ENCODE peak calls at places on chromosome 6, in seven cellular contexts. Z, L, N, E, D, X and M are unnamed samples.
A peak's percentile ranks its signal among the peaks of the same experiment; 100 is the strongest.

GRCh38 chr6:152207915-152208714 is 400.6 kb downstream of the ESR1 start:
- DNase-seq in Z (no peak), N (no peak), X (no peak), E (no peak), L (no peak), D (no peak), M (no peak)

GRCh38 chr6:90253631-90254030 is 43.0 kb downstream of the BACH2 start:
- DNase-seq in D (no peak), Z (no peak), L (no peak), X (no peak), N (no peak), E (no peak), M (no peak)

GRCh38 chr6:158398252-158399024 is 86.2 kb downstream of the TULP4 start:
- DNase-seq in E (no peak), Z (no peak), L (no peak), D (no peak), N (no peak), X (no peak), M (no peak)

GRCh38 chr6:111427341-111428116 is 55.5 kb downstream of the REV3L start:
- DNase-seq in Z (no peak), D (peak; percentile 90), L (no peak), E (no peak), X (no peak), N (no peak), M (no peak)

GRCh38 chr6:28910901-28911680 is 12.7 kb downstream of the TRIM27 start:
- DNase-seq in L (no peak), Z (no peak), D (peak; percentile 45), E (no peak), N (no peak), X (no peak), M (no peak)

GRCh38 chr6:6885521-6886088 is 222.2 kb upstream of the RREB1 start:
- DNase-seq in L (no peak), Z (no peak), E (peak; percentile 73), X (no peak), D (no peak), N (no peak), M (peak; percentile 28)

GRCh38 chr6:140581601-140582000 is 1207.2 kb upstream of the CITED2 start:
- DNase-seq in N (no peak), Z (no peak), L (no peak), X (no peak), E (no peak), D (no peak), M (no peak)

GRCh38 chr6:158457616-158458278 is 102.1 kb upstream of the TMEM181 start:
- DNase-seq in E (no peak), X (no peak), D (no peak), N (no peak), Z (no peak), L (no peak), M (no peak)

GRCh38 chr6:10210052-10210451 is 204.8 kb downstream of the TFAP2A start:
- DNase-seq in L (no peak), E (no peak), Z (no peak), X (no peak), N (no peak), D (no peak), M (no peak)

GRCh38 chr6:30686908-30687658 is 638 bp upstream of the PPP1R18 start:
- DNase-seq in Z (no peak), D (peak; percentile 93), X (peak; percentile 99), N (peak; percentile 84), L (peak; percentile 68), E (peak; percentile 98), M (peak; percentile 90)

GRCh38 chr6:134805163-134805562 is 144.7 kb downstream of the ALDH8A1 start:
- DNase-seq in Z (no peak), E (no peak), L (no peak), D (no peak), X (no peak), N (no peak), M (no peak)

GRCh38 chr6:89298680-89299450 is 16.2 kb downstream of the GABRR2 start:
- DNase-seq in E (no peak), X (no peak), N (no peak), Z (peak; percentile 58), D (peak; percentile 26), L (no peak), M (no peak)

GRCh38 chr6:161228911-161229591 is 44.8 kb downstream of the AGPAT4 start:
- DNase-seq in Z (no peak), N (no peak), L (no peak), X (no peak), E (no peak), D (peak; percentile 87), M (no peak)

GRCh38 chr6:41546475-41546865 is 289 bp downstream of the FOXP4 start:
- DNase-seq in L (no peak), N (peak; percentile 62), E (no peak), Z (no peak), X (no peak), D (no peak), M (peak; percentile 74)

GRCh38 chr6:169169375-169169774 is 84.3 kb downstream of the THBS2 start:
- DNase-seq in L (no peak), E (peak; percentile 62), D (no peak), X (peak; percentile 88), N (no peak), Z (peak; percentile 28), M (no peak)

GRCh38 chr6:114785235-114786127 is 442.7 kb upstream of the HS3ST5 start:
- DNase-seq in D (no peak), E (no peak), L (no peak), N (no peak), X (no peak), Z (no peak), M (no peak)

GRCh38 chr6:89585156-89585555 is 53.4 kb downstream of the LYRM2 start:
- DNase-seq in E (no peak), X (no peak), N (no peak), Z (no peak), D (no peak), L (no peak), M (no peak)

GRCh38 chr6:82385961-82386360 is 22.3 kb downstream of the TPBG start:
- DNase-seq in X (no peak), N (no peak), E (no peak), L (no peak), D (no peak), Z (no peak), M (no peak)

GRCh38 chr6:160331753-160332152 is 16.4 kb upstream of the SLC22A3 start:
- DNase-seq in L (no peak), X (no peak), Z (no peak), E (no peak), D (no peak), N (no peak), M (no peak)

GRCh38 chr6:152748843-152749242 is 1.8 kb upstream of the VIP start:
- DNase-seq in D (peak; percentile 47), E (no peak), L (no peak), X (no peak), Z (no peak), N (peak; percentile 44), M (no peak)

GRCh38 chr6:123777554-123777953 is 26.1 kb upstream of the NKAIN2 start:
- DNase-seq in E (no peak), X (no peak), L (no peak), N (no peak), Z (no peak), D (peak; percentile 46), M (no peak)

GRCh38 chr6:38554700-38555413 is 84.9 kb downstream of the BTBD9 start:
- DNase-seq in Z (no peak), E (no peak), L (no peak), D (no peak), N (peak; percentile 11), X (no peak), M (no peak)

GRCh38 chr6:31578058-31578457 is 2.7 kb downstream of the TNF start:
- DNase-seq in E (no peak), X (no peak), D (no peak), L (no peak), N (no peak), Z (no peak), M (no peak)

DNA sequence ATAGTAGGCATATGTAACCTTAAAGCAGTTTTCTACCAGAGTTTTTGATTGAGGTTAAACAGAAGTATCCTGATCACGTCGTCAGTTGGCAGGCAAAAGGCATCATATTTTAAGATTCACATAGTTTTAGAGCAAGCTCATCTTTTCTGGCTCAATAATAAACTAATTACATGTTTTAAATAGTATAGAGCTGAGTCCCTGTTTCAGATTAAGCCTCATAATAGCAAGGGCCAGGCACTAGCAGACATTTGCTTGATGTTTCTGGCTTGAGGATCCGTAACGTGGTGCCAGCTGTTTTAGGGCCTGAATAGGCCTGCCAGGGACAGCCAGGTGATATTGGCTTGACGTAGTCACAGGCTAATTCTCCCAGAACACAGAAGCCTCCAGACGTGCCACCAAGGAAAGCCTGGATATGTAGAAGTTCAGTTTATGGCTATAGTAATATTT is 91.1 kb downstream of the FOXO3 start:
- DNase-seq in D (no peak), X (no peak), N (no peak), L (no peak), E (peak; percentile 85), Z (no peak), M (no peak)
- TF ChIP-seq POLR2AphosphoS5 in D (no peak), X (no peak), N (no peak), L (no peak), E (peak; percentile 81), Z (no peak), M (peak; percentile 58)

GRCh38 chr6:116255246-116255800 is 1.4 kb upstream of the TSPYL4 start:
- DNase-seq in L (no peak), D (peak; percentile 61), E (no peak), X (no peak), Z (no peak), N (no peak), M (no peak)
- TF ChIP-seq POLR2AphosphoS5 in L (no peak), D (no peak), E (no peak), X (no peak), Z (no peak), N (no peak), M (no peak)

GRCh38 chr6:43972915-43973304 is 154.3 kb downstream of the MRPL14 start:
- DNase-seq in D (peak; percentile 72), Z (no peak), N (no peak), L (no peak), X (no peak), E (peak; percentile 91), M (peak; percentile 58)
- TF ChIP-seq POLR2AphosphoS5 in D (no peak), Z (no peak), N (no peak), L (no peak), X (peak; percentile 25), E (peak; percentile 49), M (no peak)

GRCh38 chr6:133170602-133171001 is 70.6 kb upstream of the EYA4 start:
- DNase-seq in X (no peak), L (no peak), N (no peak), Z (no peak), D (no peak), E (no peak), M (no peak)
- TF ChIP-seq POLR2AphosphoS5 in X (no peak), L (no peak), N (no peak), Z (no peak), D (no peak), E (no peak), M (no peak)

GRCh38 chr6:118504611-118505010 is 43.5 kb upstream of the PLN start:
- DNase-seq in X (no peak), L (no peak), E (no peak), Z (no peak), D (no peak), N (no peak), M (no peak)

GRCh38 chr6:118506071-118506638 is 41.9 kb upstream of the PLN start:
- DNase-seq in E (no peak), N (no peak), X (no peak), D (no peak), Z (no peak), L (no peak), M (no peak)

GRCh38 chr6:118505656-118506055 is 42.4 kb upstream of the PLN start:
- DNase-seq in N (no peak), L (no peak), E (no peak), Z (no peak), D (no peak), X (no peak), M (no peak)

GRCh38 chr6:118509009-118509617 is 39.0 kb upstream of the PLN start:
- DNase-seq in E (no peak), D (peak; percentile 60), X (no peak), N (peak; percentile 52), Z (peak; percentile 35), L (no peak), M (no peak)

GRCh38 chr6:118507636-118508035 is 40.5 kb upstream of the PLN start:
- DNase-seq in L (no peak), D (peak; percentile 31), N (no peak), E (no peak), X (no peak), Z (no peak), M (no peak)
- TF ChIP-seq POLR2AphosphoS5 in L (no peak), D (no peak), N (no peak), E (no peak), X (no peak), Z (no peak), M (no peak)